ENCODE peak calls at places on chromosomes 16 and 17, in ten cellular contexts. One of them, this sample, is unnamed.

GRCh38 chr16:56481468-56482112 is 30.2 kb downstream of the OGFOD1 start:
- DNase-seq in OCI-M1: peak
- DNase-seq in stimulated activated CD8-positive, alpha-beta memory T cell treated with anti-CD3 and anti-CD28 coated beads, Interleukin-15, amount 100 ng/mL, for 24 hours: no peak
- DNase-seq in naive thymus-derived CD8-positive, alpha-beta T cell: no peak
- DNase-seq in lower lobe of right lung: no peak
- DNase-seq in PC-9: no peak
- DNase-seq in HuH-7.5: no peak
- DNase-seq in activated CD4-positive, alpha-beta T cell treated with anti-CD3 and anti-CD28 coated beads, Interleukin-2, amount 50 U/mL, for 4 hours: no peak
- DNase-seq in NT2/D1: no peak
- DNase-seq in uterus: no peak
- DNase-seq in this sample: no peak

GRCh38 chr17:64385187-64386083 is 5.2 kb downstream of the PECAM1 start:
- DNase-seq in OCI-M1: no peak
- DNase-seq in stimulated activated CD8-positive, alpha-beta memory T cell treated with anti-CD3 and anti-CD28 coated beads, Interleukin-15, amount 100 ng/mL, for 24 hours: no peak
- DNase-seq in naive thymus-derived CD8-positive, alpha-beta T cell: no peak
- DNase-seq in lower lobe of right lung: no peak
- DNase-seq in PC-9: peak
- DNase-seq in HuH-7.5: no peak
- DNase-seq in activated CD4-positive, alpha-beta T cell treated with anti-CD3 and anti-CD28 coated beads, Interleukin-2, amount 50 U/mL, for 4 hours: no peak
- DNase-seq in NT2/D1: no peak
- DNase-seq in uterus: peak
- DNase-seq in this sample: no peak

GRCh38 chr17:28953444-28954118 is 2.3 kb upstream of the PHF12 start:
- DNase-seq in OCI-M1: peak
- DNase-seq in stimulated activated CD8-positive, alpha-beta memory T cell treated with anti-CD3 and anti-CD28 coated beads, Interleukin-15, amount 100 ng/mL, for 24 hours: no peak
- DNase-seq in naive thymus-derived CD8-positive, alpha-beta T cell: peak
- DNase-seq in lower lobe of right lung: no peak
- DNase-seq in PC-9: no peak
- DNase-seq in HuH-7.5: no peak
- DNase-seq in activated CD4-positive, alpha-beta T cell treated with anti-CD3 and anti-CD28 coated beads, Interleukin-2, amount 50 U/mL, for 4 hours: peak
- DNase-seq in NT2/D1: no peak
- DNase-seq in uterus: peak
- DNase-seq in this sample: peak

GRCh38 chr16:84816023-84816422 is 3.8 kb upstream of the CRISPLD2 start:
- DNase-seq in OCI-M1: no peak
- DNase-seq in stimulated activated CD8-positive, alpha-beta memory T cell treated with anti-CD3 and anti-CD28 coated beads, Interleukin-15, amount 100 ng/mL, for 24 hours: no peak
- DNase-seq in naive thymus-derived CD8-positive, alpha-beta T cell: no peak
- DNase-seq in lower lobe of right lung: no peak
- DNase-seq in PC-9: no peak
- DNase-seq in HuH-7.5: no peak
- DNase-seq in activated CD4-positive, alpha-beta T cell treated with anti-CD3 and anti-CD28 coated beads, Interleukin-2, amount 50 U/mL, for 4 hours: no peak
- DNase-seq in NT2/D1: no peak
- DNase-seq in uterus: no peak
- DNase-seq in this sample: no peak

GRCh38 chr17:31917065-31917529 is 15.6 kb upstream of the UTP6 start:
- DNase-seq in OCI-M1: no peak
- DNase-seq in stimulated activated CD8-positive, alpha-beta memory T cell treated with anti-CD3 and anti-CD28 coated beads, Interleukin-15, amount 100 ng/mL, for 24 hours: no peak
- DNase-seq in naive thymus-derived CD8-positive, alpha-beta T cell: no peak
- DNase-seq in lower lobe of right lung: no peak
- DNase-seq in PC-9: no peak
- DNase-seq in HuH-7.5: no peak
- DNase-seq in activated CD4-positive, alpha-beta T cell treated with anti-CD3 and anti-CD28 coated beads, Interleukin-2, amount 50 U/mL, for 4 hours: no peak
- DNase-seq in NT2/D1: no peak
- DNase-seq in uterus: no peak
- DNase-seq in this sample: no peak

GRCh38 chr16:10502766-10503165 is 77.6 kb downstream of the EMP2 start:
- DNase-seq in OCI-M1: no peak
- DNase-seq in stimulated activated CD8-positive, alpha-beta memory T cell treated with anti-CD3 and anti-CD28 coated beads, Interleukin-15, amount 100 ng/mL, for 24 hours: no peak
- DNase-seq in naive thymus-derived CD8-positive, alpha-beta T cell: no peak
- DNase-seq in lower lobe of right lung: no peak
- DNase-seq in PC-9: no peak
- DNase-seq in HuH-7.5: no peak
- DNase-seq in activated CD4-positive, alpha-beta T cell treated with anti-CD3 and anti-CD28 coated beads, Interleukin-2, amount 50 U/mL, for 4 hours: no peak
- DNase-seq in NT2/D1: no peak
- DNase-seq in uterus: no peak
- DNase-seq in this sample: no peak

GRCh38 chr16:57999366-57999970 is 1.0 kb downstream of the ZNF319 start:
- DNase-seq in OCI-M1: peak
- DNase-seq in stimulated activated CD8-positive, alpha-beta memory T cell treated with anti-CD3 and anti-CD28 coated beads, Interleukin-15, amount 100 ng/mL, for 24 hours: no peak
- DNase-seq in naive thymus-derived CD8-positive, alpha-beta T cell: peak
- DNase-seq in lower lobe of right lung: peak
- DNase-seq in PC-9: no peak
- DNase-seq in HuH-7.5: no peak
- DNase-seq in activated CD4-positive, alpha-beta T cell treated with anti-CD3 and anti-CD28 coated beads, Interleukin-2, amount 50 U/mL, for 4 hours: no peak
- DNase-seq in NT2/D1: no peak
- DNase-seq in uterus: no peak
- DNase-seq in this sample: no peak

GRCh38 chr17:64741038-64741641 is 79.0 kb upstream of the SMURF2 start:
- DNase-seq in OCI-M1: no peak
- DNase-seq in stimulated activated CD8-positive, alpha-beta memory T cell treated with anti-CD3 and anti-CD28 coated beads, Interleukin-15, amount 100 ng/mL, for 24 hours: no peak
- DNase-seq in naive thymus-derived CD8-positive, alpha-beta T cell: no peak
- DNase-seq in lower lobe of right lung: no peak
- DNase-seq in PC-9: no peak
- DNase-seq in HuH-7.5: no peak
- DNase-seq in activated CD4-positive, alpha-beta T cell treated with anti-CD3 and anti-CD28 coated beads, Interleukin-2, amount 50 U/mL, for 4 hours: no peak
- DNase-seq in NT2/D1: no peak
- DNase-seq in uterus: no peak
- DNase-seq in this sample: no peak

GRCh38 chr17:73030501-73030911 is 62.0 kb downstream of the SLC39A11 start:
- DNase-seq in OCI-M1: no peak
- DNase-seq in stimulated activated CD8-positive, alpha-beta memory T cell treated with anti-CD3 and anti-CD28 coated beads, Interleukin-15, amount 100 ng/mL, for 24 hours: no peak
- DNase-seq in naive thymus-derived CD8-positive, alpha-beta T cell: no peak
- DNase-seq in lower lobe of right lung: no peak
- DNase-seq in PC-9: no peak
- DNase-seq in HuH-7.5: peak
- DNase-seq in activated CD4-positive, alpha-beta T cell treated with anti-CD3 and anti-CD28 coated beads, Interleukin-2, amount 50 U/mL, for 4 hours: no peak
- DNase-seq in NT2/D1: no peak
- DNase-seq in uterus: no peak
- DNase-seq in this sample: no peak

GRCh38 chr17:61997649-61998048 is 67.4 kb downstream of the MED13 start:
- DNase-seq in OCI-M1: no peak
- DNase-seq in stimulated activated CD8-positive, alpha-beta memory T cell treated with anti-CD3 and anti-CD28 coated beads, Interleukin-15, amount 100 ng/mL, for 24 hours: no peak
- DNase-seq in naive thymus-derived CD8-positive, alpha-beta T cell: no peak
- DNase-seq in lower lobe of right lung: no peak
- DNase-seq in PC-9: no peak
- DNase-seq in HuH-7.5: no peak
- DNase-seq in activated CD4-positive, alpha-beta T cell treated with anti-CD3 and anti-CD28 coated beads, Interleukin-2, amount 50 U/mL, for 4 hours: no peak
- DNase-seq in NT2/D1: no peak
- DNase-seq in uterus: no peak
- DNase-seq in this sample: no peak

GRCh38 chr16:88651276-88651988 is 579 bp upstream of the CYBA start:
- DNase-seq in OCI-M1: peak
- DNase-seq in stimulated activated CD8-positive, alpha-beta memory T cell treated with anti-CD3 and anti-CD28 coated beads, Interleukin-15, amount 100 ng/mL, for 24 hours: no peak
- DNase-seq in naive thymus-derived CD8-positive, alpha-beta T cell: no peak
- DNase-seq in lower lobe of right lung: peak
- DNase-seq in PC-9: peak
- DNase-seq in HuH-7.5: peak
- DNase-seq in activated CD4-positive, alpha-beta T cell treated with anti-CD3 and anti-CD28 coated beads, Interleukin-2, amount 50 U/mL, for 4 hours: peak
- DNase-seq in NT2/D1: no peak
- DNase-seq in uterus: no peak
- DNase-seq in this sample: no peak

GRCh38 chr17:68142595-68142994 is 105.2 kb upstream of the AMZ2 start:
- DNase-seq in OCI-M1: no peak
- DNase-seq in stimulated activated CD8-positive, alpha-beta memory T cell treated with anti-CD3 and anti-CD28 coated beads, Interleukin-15, amount 100 ng/mL, for 24 hours: no peak
- DNase-seq in naive thymus-derived CD8-positive, alpha-beta T cell: no peak
- DNase-seq in lower lobe of right lung: no peak
- DNase-seq in PC-9: no peak
- DNase-seq in HuH-7.5: no peak
- DNase-seq in activated CD4-positive, alpha-beta T cell treated with anti-CD3 and anti-CD28 coated beads, Interleukin-2, amount 50 U/mL, for 4 hours: no peak
- DNase-seq in NT2/D1: no peak
- DNase-seq in uterus: no peak
- DNase-seq in this sample: no peak

GRCh38 chr17:80187090-80187489 is 17.3 kb downstream of the CARD14 start:
- DNase-seq in OCI-M1: no peak
- DNase-seq in stimulated activated CD8-positive, alpha-beta memory T cell treated with anti-CD3 and anti-CD28 coated beads, Interleukin-15, amount 100 ng/mL, for 24 hours: no peak
- DNase-seq in naive thymus-derived CD8-positive, alpha-beta T cell: no peak
- DNase-seq in lower lobe of right lung: no peak
- DNase-seq in PC-9: no peak
- DNase-seq in HuH-7.5: no peak
- DNase-seq in activated CD4-positive, alpha-beta T cell treated with anti-CD3 and anti-CD28 coated beads, Interleukin-2, amount 50 U/mL, for 4 hours: no peak
- DNase-seq in NT2/D1: no peak
- DNase-seq in uterus: no peak
- DNase-seq in this sample: no peak

GRCh38 chr16:88383401-88384221 is 852 bp downstream of the ZNF469 start:
- DNase-seq in OCI-M1: no peak
- DNase-seq in stimulated activated CD8-positive, alpha-beta memory T cell treated with anti-CD3 and anti-CD28 coated beads, Interleukin-15, amount 100 ng/mL, for 24 hours: no peak
- DNase-seq in naive thymus-derived CD8-positive, alpha-beta T cell: no peak
- DNase-seq in lower lobe of right lung: peak
- DNase-seq in PC-9: no peak
- DNase-seq in HuH-7.5: no peak
- DNase-seq in activated CD4-positive, alpha-beta T cell treated with anti-CD3 and anti-CD28 coated beads, Interleukin-2, amount 50 U/mL, for 4 hours: no peak
- DNase-seq in NT2/D1: no peak
- DNase-seq in uterus: peak
- DNase-seq in this sample: no peak

GRCh38 chr16:51112311-51112710 is 38.8 kb downstream of the SALL1 start:
- DNase-seq in OCI-M1: no peak
- DNase-seq in stimulated activated CD8-positive, alpha-beta memory T cell treated with anti-CD3 and anti-CD28 coated beads, Interleukin-15, amount 100 ng/mL, for 24 hours: no peak
- DNase-seq in naive thymus-derived CD8-positive, alpha-beta T cell: no peak
- DNase-seq in lower lobe of right lung: no peak
- DNase-seq in PC-9: no peak
- DNase-seq in HuH-7.5: no peak
- DNase-seq in activated CD4-positive, alpha-beta T cell treated with anti-CD3 and anti-CD28 coated beads, Interleukin-2, amount 50 U/mL, for 4 hours: no peak
- DNase-seq in NT2/D1: no peak
- DNase-seq in uterus: no peak
- DNase-seq in this sample: no peak

GRCh38 chr17:69082696-69083095 is 22.0 kb upstream of the ABCA9 start:
- DNase-seq in OCI-M1: no peak
- DNase-seq in stimulated activated CD8-positive, alpha-beta memory T cell treated with anti-CD3 and anti-CD28 coated beads, Interleukin-15, amount 100 ng/mL, for 24 hours: no peak
- DNase-seq in naive thymus-derived CD8-positive, alpha-beta T cell: no peak
- DNase-seq in lower lobe of right lung: no peak
- DNase-seq in PC-9: no peak
- DNase-seq in HuH-7.5: no peak
- DNase-seq in activated CD4-positive, alpha-beta T cell treated with anti-CD3 and anti-CD28 coated beads, Interleukin-2, amount 50 U/mL, for 4 hours: no peak
- DNase-seq in NT2/D1: no peak
- DNase-seq in uterus: no peak
- DNase-seq in this sample: no peak

GRCh38 chr17:7263801-7264078 is 1.5 kb upstream of the CLDN7 start:
- DNase-seq in OCI-M1: no peak
- DNase-seq in stimulated activated CD8-positive, alpha-beta memory T cell treated with anti-CD3 and anti-CD28 coated beads, Interleukin-15, amount 100 ng/mL, for 24 hours: no peak
- DNase-seq in naive thymus-derived CD8-positive, alpha-beta T cell: no peak
- DNase-seq in lower lobe of right lung: no peak
- DNase-seq in PC-9: no peak
- DNase-seq in HuH-7.5: no peak
- DNase-seq in activated CD4-positive, alpha-beta T cell treated with anti-CD3 and anti-CD28 coated beads, Interleukin-2, amount 50 U/mL, for 4 hours: no peak
- DNase-seq in NT2/D1: no peak
- DNase-seq in uterus: no peak
- DNase-seq in this sample: no peak

GRCh38 chr16:9843424-9844013 is 338.7 kb downstream of the GRIN2A start:
- DNase-seq in OCI-M1: no peak
- DNase-seq in stimulated activated CD8-positive, alpha-beta memory T cell treated with anti-CD3 and anti-CD28 coated beads, Interleukin-15, amount 100 ng/mL, for 24 hours: no peak
- DNase-seq in naive thymus-derived CD8-positive, alpha-beta T cell: no peak
- DNase-seq in lower lobe of right lung: no peak
- DNase-seq in PC-9: no peak
- DNase-seq in HuH-7.5: no peak
- DNase-seq in activated CD4-positive, alpha-beta T cell treated with anti-CD3 and anti-CD28 coated beads, Interleukin-2, amount 50 U/mL, for 4 hours: no peak
- DNase-seq in NT2/D1: no peak
- DNase-seq in uterus: no peak
- DNase-seq in this sample: no peak

GRCh38 chr17:44384281-44384822 is 5.1 kb downstream of the ITGA2B start:
- DNase-seq in OCI-M1: no peak
- DNase-seq in stimulated activated CD8-positive, alpha-beta memory T cell treated with anti-CD3 and anti-CD28 coated beads, Interleukin-15, amount 100 ng/mL, for 24 hours: no peak
- DNase-seq in naive thymus-derived CD8-positive, alpha-beta T cell: no peak
- DNase-seq in lower lobe of right lung: no peak
- DNase-seq in PC-9: no peak
- DNase-seq in HuH-7.5: no peak
- DNase-seq in activated CD4-positive, alpha-beta T cell treated with anti-CD3 and anti-CD28 coated beads, Interleukin-2, amount 50 U/mL, for 4 hours: no peak
- DNase-seq in NT2/D1: no peak
- DNase-seq in uterus: no peak
- DNase-seq in this sample: no peak

This sample was measured in iPS DF 6.9.